ENCODE peak calls at places on chromosomes 4 and X, in nine cellular contexts. One of them, this sample, is unnamed.
A peak's percentile ranks its signal among the peaks of the same experiment; 100 is the strongest.

GRCh38 chr4:36722986-36723385 is 441.6 kb downstream of the DTHD1 start:
- DNase-seq in GM13977: no peak
- DNase-seq in GM23338: no peak
- DNase-seq in upper lobe of right lung: no peak
- DNase-seq in kidney epithelial cell: no peak
- DNase-seq in progenitor cell of endocrine pancreas: no peak
- DNase-seq in astrocyte of the spinal cord: no peak
- DNase-seq in upper lobe of left lung: no peak
- DNase-seq in ovary: no peak
- DNase-seq in this sample: no peak

GRCh38 chr4:59881632-59882031 is 1318.5 kb upstream of the ADGRL3 start:
- DNase-seq in GM13977: no peak
- DNase-seq in GM23338: no peak
- DNase-seq in upper lobe of right lung: no peak
- DNase-seq in kidney epithelial cell: no peak
- DNase-seq in progenitor cell of endocrine pancreas: no peak
- DNase-seq in astrocyte of the spinal cord: no peak
- DNase-seq in upper lobe of left lung: no peak
- DNase-seq in ovary: no peak
- DNase-seq in this sample: no peak

GRCh38 chr4:177569443-177569842 is 127.2 kb upstream of the AGA start:
- DNase-seq in GM13977: no peak
- DNase-seq in GM23338: no peak
- DNase-seq in upper lobe of right lung: no peak
- DNase-seq in kidney epithelial cell: no peak
- DNase-seq in progenitor cell of endocrine pancreas: no peak
- DNase-seq in astrocyte of the spinal cord: no peak
- DNase-seq in upper lobe of left lung: no peak
- DNase-seq in ovary: no peak
- DNase-seq in this sample: no peak

GRCh38 chrX:69238153-69238959 is 73.1 kb upstream of the PJA1 start:
- DNase-seq in GM13977: no peak
- DNase-seq in GM23338: no peak
- DNase-seq in upper lobe of right lung: no peak
- DNase-seq in kidney epithelial cell: no peak
- DNase-seq in progenitor cell of endocrine pancreas: no peak
- DNase-seq in astrocyte of the spinal cord: no peak
- DNase-seq in upper lobe of left lung: no peak
- DNase-seq in ovary: no peak
- DNase-seq in this sample: no peak

GRCh38 chr4:26400140-26400539 is 79.3 kb downstream of the RBPJ start:
- DNase-seq in GM13977: no peak
- DNase-seq in GM23338: no peak
- DNase-seq in upper lobe of right lung: no peak
- DNase-seq in kidney epithelial cell: no peak
- DNase-seq in progenitor cell of endocrine pancreas: no peak
- DNase-seq in astrocyte of the spinal cord: no peak
- DNase-seq in upper lobe of left lung: no peak
- DNase-seq in ovary: no peak
- DNase-seq in this sample: no peak

GRCh38 chrX:16862829-16863228 is 7.3 kb downstream of the RBBP7 start:
- DNase-seq in GM13977: no peak
- DNase-seq in GM23338: no peak
- DNase-seq in upper lobe of right lung: no peak
- DNase-seq in kidney epithelial cell: no peak
- DNase-seq in progenitor cell of endocrine pancreas: no peak
- DNase-seq in astrocyte of the spinal cord: no peak
- DNase-seq in upper lobe of left lung: no peak
- DNase-seq in ovary: no peak
- DNase-seq in this sample: no peak

GRCh38 chr4:14856076-14856926 is 146.0 kb upstream of the CPEB2 start:
- DNase-seq in GM13977: peak; percentile 66
- DNase-seq in GM23338: no peak
- DNase-seq in upper lobe of right lung: no peak
- DNase-seq in kidney epithelial cell: peak; percentile 97
- DNase-seq in progenitor cell of endocrine pancreas: no peak
- DNase-seq in astrocyte of the spinal cord: peak; percentile 99
- DNase-seq in upper lobe of left lung: peak; percentile 89
- DNase-seq in ovary: peak; percentile 21
- DNase-seq in this sample: no peak

GRCh38 chr4:25564836-25565235 is 90.8 kb upstream of the SLC34A2 start:
- DNase-seq in GM13977: no peak
- DNase-seq in GM23338: no peak
- DNase-seq in upper lobe of right lung: no peak
- DNase-seq in kidney epithelial cell: no peak
- DNase-seq in progenitor cell of endocrine pancreas: no peak
- DNase-seq in astrocyte of the spinal cord: no peak
- DNase-seq in upper lobe of left lung: no peak
- DNase-seq in ovary: no peak
- DNase-seq in this sample: no peak

GRCh38 chrX:71098302-71098701 is 2.7 kb downstream of the FOXO4 start:
- DNase-seq in GM13977: peak; percentile 60
- DNase-seq in GM23338: peak; percentile 32
- DNase-seq in upper lobe of right lung: peak; percentile 75
- DNase-seq in kidney epithelial cell: no peak
- DNase-seq in progenitor cell of endocrine pancreas: no peak
- DNase-seq in astrocyte of the spinal cord: peak; percentile 29
- DNase-seq in upper lobe of left lung: peak; percentile 70
- DNase-seq in ovary: peak; percentile 47
- DNase-seq in this sample: peak; percentile 51

GRCh38 chr4:4761128-4761991 is 98.1 kb upstream of the MSX1 start:
- DNase-seq in GM13977: peak; percentile 38
- DNase-seq in GM23338: peak; percentile 87
- DNase-seq in upper lobe of right lung: peak; percentile 47
- DNase-seq in kidney epithelial cell: no peak
- DNase-seq in progenitor cell of endocrine pancreas: no peak
- DNase-seq in astrocyte of the spinal cord: no peak
- DNase-seq in upper lobe of left lung: no peak
- DNase-seq in ovary: no peak
- DNase-seq in this sample: no peak

GRCh38 chr4:10403633-10404445 is 53.4 kb downstream of the ZNF518B start:
- DNase-seq in GM13977: peak; percentile 38
- DNase-seq in GM23338: peak; percentile 70
- DNase-seq in upper lobe of right lung: no peak
- DNase-seq in kidney epithelial cell: no peak
- DNase-seq in progenitor cell of endocrine pancreas: no peak
- DNase-seq in astrocyte of the spinal cord: peak; percentile 37
- DNase-seq in upper lobe of left lung: no peak
- DNase-seq in ovary: no peak
- DNase-seq in this sample: no peak

GRCh38 chrX:16797841-16798240 is 11.6 kb downstream of the TXLNG start:
- DNase-seq in GM13977: no peak
- DNase-seq in GM23338: no peak
- DNase-seq in upper lobe of right lung: no peak
- DNase-seq in kidney epithelial cell: no peak
- DNase-seq in progenitor cell of endocrine pancreas: no peak
- DNase-seq in astrocyte of the spinal cord: no peak
- DNase-seq in upper lobe of left lung: no peak
- DNase-seq in ovary: no peak
- DNase-seq in this sample: no peak

DNA sequence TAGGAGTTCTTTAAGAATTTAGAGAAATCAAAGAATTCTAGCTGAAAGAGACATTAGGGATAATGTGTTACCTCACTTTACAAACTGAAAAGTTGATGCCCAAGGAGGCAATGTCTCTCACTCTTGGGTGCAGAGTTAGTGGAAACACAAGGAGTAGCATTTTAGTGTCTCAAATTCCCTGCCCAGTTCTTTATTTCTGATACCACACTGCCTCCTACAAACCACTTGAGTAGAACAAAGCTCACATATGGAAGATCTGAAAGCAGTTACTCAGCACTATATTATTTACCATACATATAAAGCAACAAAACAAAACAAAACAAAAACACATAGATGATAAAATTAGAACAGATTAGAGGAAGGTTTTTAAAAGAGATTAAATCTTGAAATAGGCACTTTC is 124.2 kb downstream of the REELD1 start:
- DNase-seq in GM13977: no peak
- DNase-seq in GM23338: no peak
- DNase-seq in upper lobe of right lung: no peak
- DNase-seq in kidney epithelial cell: no peak
- DNase-seq in progenitor cell of endocrine pancreas: no peak
- DNase-seq in astrocyte of the spinal cord: no peak
- DNase-seq in upper lobe of left lung: no peak
- DNase-seq in ovary: no peak
- DNase-seq in this sample: no peak
- TF ChIP-seq CTCF in GM13977: peak; percentile 47
- TF ChIP-seq CTCF in GM23338: peak; percentile 22
- TF ChIP-seq CTCF in upper lobe of right lung: no peak
- TF ChIP-seq CTCF in kidney epithelial cell: no peak
- TF ChIP-seq CTCF in progenitor cell of endocrine pancreas: no peak
- TF ChIP-seq CTCF in astrocyte of the spinal cord: no peak
- TF ChIP-seq CTCF in upper lobe of left lung: no peak
- TF ChIP-seq CTCF in ovary: no peak
- TF ChIP-seq CTCF in this sample: no peak

GRCh38 chrX:104136241-104137019 is 20.4 kb downstream of the SLC25A53 start:
- DNase-seq in GM13977: peak; percentile 52
- DNase-seq in GM23338: peak; percentile 86
- DNase-seq in upper lobe of right lung: no peak
- DNase-seq in kidney epithelial cell: peak; percentile 56
- DNase-seq in progenitor cell of endocrine pancreas: peak; percentile 49
- DNase-seq in astrocyte of the spinal cord: peak; percentile 89
- DNase-seq in upper lobe of left lung: peak; percentile 65
- DNase-seq in ovary: peak; percentile 70
- DNase-seq in this sample: peak; percentile 68
- TF ChIP-seq CTCF in GM13977: peak; percentile 76
- TF ChIP-seq CTCF in GM23338: peak; percentile 57
- TF ChIP-seq CTCF in upper lobe of right lung: peak; percentile 68
- TF ChIP-seq CTCF in kidney epithelial cell: peak; percentile 66
- TF ChIP-seq CTCF in progenitor cell of endocrine pancreas: peak; percentile 72
- TF ChIP-seq CTCF in astrocyte of the spinal cord: peak; percentile 71
- TF ChIP-seq CTCF in upper lobe of left lung: peak; percentile 61
- TF ChIP-seq CTCF in ovary: peak; percentile 61
- TF ChIP-seq CTCF in this sample: peak; percentile 65

DNA sequence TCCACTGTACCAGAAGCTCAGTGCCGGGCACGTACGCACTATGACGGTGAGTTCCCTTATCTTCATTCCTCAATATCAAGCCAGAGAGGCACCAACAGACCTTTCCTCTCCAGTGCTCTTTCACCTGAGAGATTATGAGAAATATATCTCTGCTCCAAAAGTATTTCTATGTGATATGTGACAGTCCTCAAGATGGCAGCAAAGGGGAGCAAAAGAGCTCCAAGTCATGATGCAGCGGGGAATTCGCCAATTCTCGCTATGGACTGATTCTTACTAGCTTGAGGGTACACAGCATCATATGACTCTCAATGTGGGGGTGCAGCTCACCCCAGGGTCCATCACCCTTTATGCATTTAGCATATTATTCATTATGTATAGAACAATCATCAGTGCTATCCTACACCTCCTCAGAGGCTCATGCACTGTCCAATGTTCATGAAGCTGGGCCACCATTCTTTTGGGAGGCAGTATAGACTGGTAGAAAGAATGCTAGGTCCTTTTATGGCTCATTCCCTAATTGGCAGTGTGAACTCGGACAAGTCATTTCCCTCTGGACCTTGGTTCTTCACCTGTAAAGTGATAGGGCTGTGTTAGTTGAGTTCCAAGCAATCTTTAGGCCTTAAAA is 12.8 kb upstream of the IQSEC2 start:
- DNase-seq in GM13977: no peak
- DNase-seq in GM23338: no peak
- DNase-seq in upper lobe of right lung: no peak
- DNase-seq in kidney epithelial cell: no peak
- DNase-seq in progenitor cell of endocrine pancreas: no peak
- DNase-seq in astrocyte of the spinal cord: no peak
- DNase-seq in upper lobe of left lung: no peak
- DNase-seq in ovary: no peak
- DNase-seq in this sample: no peak
- TF ChIP-seq CTCF in GM13977: no peak
- TF ChIP-seq CTCF in GM23338: peak; percentile 28
- TF ChIP-seq CTCF in upper lobe of right lung: no peak
- TF ChIP-seq CTCF in kidney epithelial cell: peak; percentile 15
- TF ChIP-seq CTCF in progenitor cell of endocrine pancreas: no peak
- TF ChIP-seq CTCF in astrocyte of the spinal cord: peak; percentile 33
- TF ChIP-seq CTCF in upper lobe of left lung: no peak
- TF ChIP-seq CTCF in ovary: no peak
- TF ChIP-seq CTCF in this sample: no peak

DNA sequence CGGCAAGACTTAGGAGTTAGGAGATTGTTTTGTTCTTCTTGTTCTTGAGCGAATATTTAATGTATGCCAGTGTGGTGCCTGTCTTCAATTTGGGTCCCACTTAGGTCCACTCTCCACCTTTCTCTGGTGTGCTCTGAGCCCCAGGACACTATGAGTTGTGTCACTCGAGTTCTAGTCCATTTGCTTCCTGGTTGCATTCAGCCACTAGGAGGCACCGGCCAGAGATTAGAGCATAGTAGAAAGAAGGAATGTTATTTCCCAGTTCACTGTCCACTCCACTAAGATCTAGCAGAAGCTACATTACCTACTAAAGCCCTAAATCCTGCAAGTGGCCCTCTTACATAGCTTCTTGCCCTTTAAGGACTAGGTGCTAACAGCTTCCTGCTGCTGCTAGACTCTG is 326.9 kb downstream of the NAF1 start:
- DNase-seq in GM13977: no peak
- DNase-seq in GM23338: peak; percentile 62
- DNase-seq in upper lobe of right lung: no peak
- DNase-seq in kidney epithelial cell: no peak
- DNase-seq in progenitor cell of endocrine pancreas: no peak
- DNase-seq in astrocyte of the spinal cord: no peak
- DNase-seq in upper lobe of left lung: no peak
- DNase-seq in ovary: no peak
- DNase-seq in this sample: no peak
- TF ChIP-seq CTCF in GM13977: peak; percentile 32
- TF ChIP-seq CTCF in GM23338: peak; percentile 66
- TF ChIP-seq CTCF in upper lobe of right lung: no peak
- TF ChIP-seq CTCF in kidney epithelial cell: peak; percentile 21
- TF ChIP-seq CTCF in progenitor cell of endocrine pancreas: no peak
- TF ChIP-seq CTCF in astrocyte of the spinal cord: no peak
- TF ChIP-seq CTCF in upper lobe of left lung: no peak
- TF ChIP-seq CTCF in ovary: no peak
- TF ChIP-seq CTCF in this sample: no peak

DNA sequence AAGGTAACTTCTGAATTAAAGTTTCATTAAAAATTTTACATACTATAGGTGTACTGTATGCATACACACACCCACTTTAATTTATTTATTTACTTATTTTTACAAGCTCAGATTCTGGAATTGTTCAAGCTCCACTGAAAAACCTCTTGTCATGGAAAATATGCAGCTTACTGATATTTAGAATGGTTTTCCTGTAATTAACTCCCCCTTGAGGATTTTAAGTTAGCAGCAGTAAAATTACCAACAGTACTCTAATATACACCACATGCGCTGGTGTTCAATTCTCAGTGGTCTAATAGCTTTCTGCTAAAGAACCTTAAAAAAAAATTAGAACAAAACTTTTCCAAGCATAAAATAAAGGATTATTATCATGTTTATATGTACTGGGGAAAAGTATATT is 12.0 kb downstream of the MAB21L2 start:
- DNase-seq in GM13977: no peak
- DNase-seq in GM23338: no peak
- DNase-seq in upper lobe of right lung: no peak
- DNase-seq in kidney epithelial cell: no peak
- DNase-seq in progenitor cell of endocrine pancreas: no peak
- DNase-seq in astrocyte of the spinal cord: no peak
- DNase-seq in upper lobe of left lung: no peak
- DNase-seq in ovary: no peak
- DNase-seq in this sample: no peak
- TF ChIP-seq CTCF in GM13977: no peak
- TF ChIP-seq CTCF in GM23338: peak; percentile 24
- TF ChIP-seq CTCF in upper lobe of right lung: no peak
- TF ChIP-seq CTCF in kidney epithelial cell: no peak
- TF ChIP-seq CTCF in progenitor cell of endocrine pancreas: no peak
- TF ChIP-seq CTCF in astrocyte of the spinal cord: peak; percentile 21
- TF ChIP-seq CTCF in upper lobe of left lung: no peak
- TF ChIP-seq CTCF in ovary: no peak
- TF ChIP-seq CTCF in this sample: no peak

GRCh38 chr4:99088485-99089365 is at the start of gene ADH5:
- DNase-seq in GM13977: peak; percentile 92
- DNase-seq in GM23338: peak; percentile 91
- DNase-seq in upper lobe of right lung: peak; percentile 96
- DNase-seq in kidney epithelial cell: peak; percentile 19
- DNase-seq in progenitor cell of endocrine pancreas: peak; percentile 77
- DNase-seq in astrocyte of the spinal cord: peak; percentile 88
- DNase-seq in upper lobe of left lung: peak; percentile 91
- DNase-seq in ovary: peak; percentile 92
- DNase-seq in this sample: peak; percentile 86
- TF ChIP-seq CTCF in GM13977: no peak
- TF ChIP-seq CTCF in GM23338: no peak
- TF ChIP-seq CTCF in upper lobe of right lung: no peak
- TF ChIP-seq CTCF in kidney epithelial cell: no peak
- TF ChIP-seq CTCF in progenitor cell of endocrine pancreas: no peak
- TF ChIP-seq CTCF in astrocyte of the spinal cord: no peak
- TF ChIP-seq CTCF in upper lobe of left lung: no peak
- TF ChIP-seq CTCF in ovary: no peak
- TF ChIP-seq CTCF in this sample: no peak